ENCODE peak calls at places on chromosomes 5 and 9, in four cellular contexts. W is H1, X is trophoblast cell, R is H9. G is an unnamed sample. For H3K4me1 and H3K79me2, the result is how much of the 10 kb centered on the place peaks cover.

GRCh38 chr5:180127682-180128670 is 56.4 kb upstream of the RNF130 start:
- DNase-seq in W (peak), X (no peak), R (peak), G (no peak)

GRCh38 chr9:94984891-94985476 is 258.5 kb downstream of the AOPEP start:
- DNase-seq in W (no peak), X (no peak), R (no peak), G (no peak)

GRCh38 chr5:173753307-173754168 is 134.6 kb upstream of the CPEB4 start:
- DNase-seq in W (peak), X (peak), R (peak), G (peak)

GRCh38 chr9:117414220-117414905 is 494 bp downstream of the ASTN2 start:
- DNase-seq in W (peak), X (peak), R (peak), G (peak)

GRCh38 chr5:95960802-95961616 is 642 bp downstream of the ELL2 start:
- DNase-seq in W (peak), X (peak), R (peak), G (peak)

GRCh38 chr5:128537306-128537998 is 593 bp downstream of the FBN2 start:
- DNase-seq in W (peak), X (peak), R (peak), G (peak)

GRCh38 chr5:83400712-83401111 is 70.8 kb upstream of the VCAN start:
- DNase-seq in W (no peak), X (no peak), R (no peak), G (no peak)

GRCh38 chr5:178273665-178274541 is 41.3 kb upstream of the PHYKPL start:
- DNase-seq in W (no peak), X (peak), R (no peak), G (no peak)

GRCh38 chr5:54135042-54135441 is 175.3 kb downstream of the ARL15 start:
- DNase-seq in W (no peak), X (no peak), R (no peak), G (peak)

GRCh38 chr5:141483842-141484241 is 988 bp upstream of the PCDHGC4 start:
- DNase-seq in W (no peak), X (no peak), R (peak), G (peak)

GRCh38 chr5:64807505-64807904 is 38.8 kb downstream of the CWC27 start:
- DNase-seq in W (no peak), X (no peak), R (no peak), G (no peak)

GRCh38 chr9:77556396-77556795 is 91.7 kb downstream of the GNA14 start:
- DNase-seq in W (no peak), X (no peak), R (no peak), G (no peak)

GRCh38 chr5:53481354-53481886 is 991 bp downstream of the FST start:
- DNase-seq in W (no peak), X (no peak), R (no peak), G (no peak)

GRCh38 chr9:94906713-94907112 is 180.2 kb downstream of the AOPEP start:
- DNase-seq in W (peak), X (no peak), R (no peak), G (no peak)

GRCh38 chr5:82168294-82168693 is 109.9 kb downstream of the RPS23 start:
- DNase-seq in W (no peak), X (peak), R (no peak), G (peak)

GRCh38 chr5:11555171-11555570 is 349.1 kb downstream of the CTNND2 start:
- DNase-seq in W (no peak), X (no peak), R (no peak), G (no peak)

GRCh38 chr5:31231171-31231570 is 37.7 kb downstream of the CDH6 start:
- DNase-seq in W (no peak), X (no peak), R (no peak), G (no peak)

GRCh38 chr9:93252116-93252780 is 68.3 kb downstream of the WNK2 start:
- DNase-seq in W (no peak), X (no peak), R (no peak), G (no peak)

GRCh38 chr5:88660947-88661869 is 221.8 kb downstream of the MEF2C start:
- DNase-seq in W (peak), X (peak), R (peak), G (peak)

GRCh38 chr5:155082401-155082800 is 68.8 kb downstream of the KIF4B start:
- DNase-seq in W (no peak), X (peak), R (no peak), G (peak)

GRCh38 chr5:96142786-96143434 is 181.3 kb upstream of the ELL2 start:
- DNase-seq in W (no peak), X (no peak), R (no peak), G (no peak)

GRCh38 chr5:115486728-115487127 is 57.8 kb downstream of the FEM1C start:
- DNase-seq in W (no peak), X (no peak), R (no peak), G (peak)
- H3K4me1 ChIP-seq in W (under half), X (under half), R (under half), G (under half)

DNA sequence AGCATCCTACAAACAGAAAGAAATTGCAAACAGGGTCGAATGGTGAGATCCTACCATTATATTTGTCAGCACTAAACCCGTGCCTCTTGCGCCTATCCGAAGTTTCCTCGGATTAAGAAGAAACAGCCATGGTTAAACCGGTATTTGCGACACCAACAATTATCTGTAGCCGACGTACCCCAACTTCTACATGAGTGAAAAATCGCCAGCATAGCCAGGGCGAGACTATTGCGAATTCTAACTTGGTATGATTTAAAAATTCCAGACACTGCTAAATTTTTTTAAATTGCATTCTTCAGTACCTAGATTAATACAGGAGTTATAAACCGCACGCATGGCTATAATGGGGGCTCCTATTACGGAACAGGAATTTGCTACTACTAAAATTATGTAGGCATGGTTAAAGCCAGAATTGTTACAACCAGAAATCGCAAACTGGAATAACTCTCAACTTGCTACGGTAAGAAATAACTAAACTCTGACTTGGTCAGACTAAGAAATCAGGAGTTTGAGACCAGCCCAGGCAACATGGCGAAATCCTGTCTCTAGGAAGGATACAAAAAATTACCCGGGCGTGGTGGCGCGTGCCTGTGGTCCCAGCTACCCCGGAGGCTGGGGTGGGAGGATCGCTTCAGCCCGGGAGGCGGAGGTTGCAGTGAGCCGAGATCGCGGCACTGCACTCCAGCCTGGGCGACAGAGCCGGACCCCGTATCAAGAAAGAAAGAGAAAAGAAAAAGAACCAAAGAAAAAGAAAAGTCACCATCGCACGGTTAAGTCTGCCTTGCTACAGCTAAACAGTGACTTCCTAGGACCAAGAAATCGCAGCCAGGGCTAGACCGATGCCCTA is 25.5 kb upstream of the ANXA2R start:
- DNase-seq in W (no peak), X (peak), R (no peak), G (peak)
- H2BK120ac ChIP-seq in W (peak), X (peak), R (no peak), G (peak)

DNA sequence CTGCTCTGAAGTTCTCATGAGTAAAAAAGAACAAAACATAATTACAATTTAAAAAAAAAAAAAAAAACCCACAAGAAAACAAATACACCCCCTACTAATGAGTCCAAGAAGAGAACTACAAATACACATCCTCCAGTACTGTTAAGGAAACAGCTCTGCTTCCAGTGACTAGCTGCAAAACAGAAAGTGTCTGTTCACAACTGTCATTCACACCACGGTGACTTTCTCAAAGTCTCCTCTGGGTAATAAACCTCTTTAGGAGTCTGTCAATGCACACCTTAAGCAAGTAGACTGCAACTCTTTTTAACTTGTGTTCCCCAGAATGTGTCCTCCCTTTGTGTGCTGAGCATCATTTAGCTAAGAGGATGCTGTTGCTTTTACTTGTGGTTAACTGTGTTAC is 6.2 kb downstream of the REEP5 start:
- DNase-seq in W (no peak), X (no peak), R (no peak), G (no peak)
- H3K79me2 ChIP-seq in W (under half), X (under half), R (under half), G (under half)

GRCh38 chr9:134378901-134379338 is 52.7 kb downstream of the RXRA start:
- DNase-seq in W (no peak), X (peak), R (no peak), G (no peak)
- H3K4me1 ChIP-seq in W (under half), X (under half), R (under half), G (under half)

DNA sequence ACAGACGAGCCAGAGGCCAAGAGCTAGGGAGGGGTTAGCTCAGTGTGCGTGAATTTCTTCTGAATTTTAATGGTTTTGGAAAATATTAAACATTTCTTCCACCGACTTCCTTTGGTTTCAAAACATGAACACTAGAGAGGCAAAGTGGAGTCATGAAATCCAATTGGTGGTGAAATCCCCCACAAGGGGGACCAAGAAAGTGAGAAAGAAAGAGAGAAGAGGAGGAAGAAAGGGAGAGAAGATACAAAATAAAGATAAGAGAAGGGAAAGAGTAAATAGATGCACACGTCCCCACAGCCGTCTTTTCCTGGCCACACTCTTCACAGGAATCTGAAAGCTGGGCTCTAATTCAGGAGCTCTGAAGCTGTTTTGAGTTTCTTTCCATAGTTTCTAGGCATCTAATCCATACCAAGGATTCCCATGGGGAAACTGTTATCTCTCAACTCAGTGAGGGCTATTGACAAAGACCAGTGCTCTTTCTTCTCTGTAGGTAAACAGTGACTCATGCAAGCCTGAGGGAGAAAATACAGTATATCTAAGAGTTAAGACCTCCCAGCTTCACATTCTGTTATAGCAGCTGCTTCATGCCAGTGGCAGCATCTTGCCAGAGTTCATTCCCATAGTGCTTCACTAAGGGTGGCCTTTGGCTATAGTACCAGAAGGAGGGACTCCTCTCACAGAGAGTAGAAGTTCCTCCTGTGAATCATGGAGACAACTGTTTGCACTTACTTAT is 115.8 kb upstream of the LIFR start:
- DNase-seq in W (no peak), X (peak), R (no peak), G (peak)
- H2BK120ac ChIP-seq in W (no peak), X (peak), R (no peak), G (peak)

GRCh38 chr9:121818841-121819430 is 167.5 kb downstream of the DAB2IP start:
- DNase-seq in W (no peak), X (no peak), R (no peak), G (no peak)
- H3K79me2 ChIP-seq in W (under half), X (under half), R (under half), G (under half)

DNA sequence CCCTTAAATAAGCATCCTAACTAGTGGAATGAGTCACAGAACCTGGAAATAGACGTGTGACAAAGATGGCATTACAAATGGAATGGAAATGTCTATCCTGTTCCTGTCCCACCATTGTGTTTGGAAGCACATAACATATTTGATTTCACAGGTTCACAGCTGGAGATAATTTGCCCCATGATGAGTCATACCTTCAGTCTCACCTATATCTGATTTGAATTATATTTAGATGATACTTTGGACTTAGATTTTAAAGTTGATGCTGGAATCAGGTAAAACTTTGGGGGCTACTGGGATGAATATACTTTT is 92.5 kb downstream of the CEMIP2 start:
- DNase-seq in W (no peak), X (peak), R (no peak), G (no peak)
- H3K4me1 ChIP-seq in W (under half), X (under half), R (under half), G (under half)

GRCh38 chr9:36092509-36093215 is 43.9 kb upstream of the GLIPR2 start:
- DNase-seq in W (no peak), X (no peak), R (no peak), G (peak)
- H2BK120ac ChIP-seq in W (no peak), X (peak), R (no peak), G (peak)